ENCODE peak calls at places on chromosomes 16 and 17, in four cellular contexts. A is NCI-H345, L is iris pigment epithelial cell, U is HuH-7.5. B is an unnamed sample.

GRCh38 chr16:4882633-4883285 is 35.5 kb downstream of the UBN1 start:
- DNase-seq in L (peak), A (peak), U (no peak), B (peak)

GRCh38 chr17:65228734-65229390 is 91.7 kb downstream of the RGS9 start:
- DNase-seq in A (no peak), L (peak), U (no peak), B (peak)

GRCh38 chr16:66250686-66251405 is 115.6 kb upstream of the CDH5 start:
- DNase-seq in A (no peak), L (peak), U (no peak), B (peak)

GRCh38 chr17:10875984-10876555 is 38.2 kb upstream of the PIRT start:
- DNase-seq in U (no peak), L (peak), A (peak), B (peak)

GRCh38 chr16:84577034-84577803 is 40.7 kb downstream of the COTL1 start:
- DNase-seq in U (no peak), L (no peak), A (no peak), B (no peak)

GRCh38 chr16:85422124-85422373 is 191.1 kb upstream of the GSE1 start:
- DNase-seq in A (peak), L (no peak), U (no peak), B (no peak)

GRCh38 chr17:81285179-81285878 is 9.8 kb downstream of the SLC38A10 start:
- DNase-seq in U (no peak), A (no peak), L (peak), B (peak)

GRCh38 chr17:78665952-78666920 is 89.0 kb upstream of the DNAH17 start:
- DNase-seq in A (no peak), L (no peak), U (no peak), B (peak)

GRCh38 chr17:7282752-7283321 is 1.3 kb downstream of the SLC2A4 start:
- DNase-seq in A (no peak), U (no peak), L (no peak), B (no peak)

GRCh38 chr16:63005356-63005755 is 969.1 kb upstream of the CDH8 start:
- DNase-seq in U (no peak), A (peak), L (peak), B (no peak)

GRCh38 chr17:50835563-50836231 is at the start of gene WFIKKN2:
- DNase-seq in U (no peak), A (no peak), L (no peak), B (no peak)

GRCh38 chr17:74192950-74193781 is 10.3 kb upstream of the RPL38 start:
- DNase-seq in A (peak), L (no peak), U (no peak), B (no peak)